ENCODE peak calls at places on chromosomes 5 and 9, in six cellular contexts. K is IMR-90, L is OCI-LY7, F is PC-9, Q is GM23338, D is MM.1S. V is an unnamed sample.

GRCh38 chr5:68171101-68171558 is 44.4 kb upstream of the PIK3R1 start:
- DNase-seq in F (no peak), K (peak), L (no peak), Q (no peak), D (no peak), V (no peak)

GRCh38 chr5:13860176-13860575 is 84.3 kb downstream of the DNAH5 start:
- DNase-seq in F (no peak), Q (no peak), K (no peak), L (no peak), D (no peak), V (no peak)

GRCh38 chr5:139051392-139051791 is 146.8 kb downstream of the SIL1 start:
- DNase-seq in D (no peak), L (no peak), Q (no peak), F (no peak), K (no peak), V (no peak)

GRCh38 chr9:136339173-136339957 is 12.0 kb downstream of the GPSM1 start:
- DNase-seq in Q (peak), L (peak), K (peak), D (peak), F (peak), V (no peak)

GRCh38 chr5:77210091-77211012 is at the start of gene PDE8B:
- DNase-seq in Q (peak), L (no peak), K (no peak), F (no peak), D (no peak), V (peak)

GRCh38 chr9:114125614-114126013 is 26.5 kb upstream of the KIF12 start:
- DNase-seq in D (no peak), K (no peak), L (no peak), F (no peak), Q (no peak), V (no peak)

GRCh38 chr9:131835132-131835910 is 95.4 kb upstream of the RAPGEF1 start:
- DNase-seq in L (no peak), Q (peak), K (peak), D (no peak), F (no peak), V (no peak)

GRCh38 chr5:72611111-72611724 is 104.0 kb upstream of the ZNF366 start:
- DNase-seq in Q (peak), D (peak), L (peak), K (peak), F (no peak), V (peak)

GRCh38 chr5:79540939-79541338 is 27.0 kb upstream of the HOMER1 start:
- DNase-seq in K (no peak), D (no peak), Q (no peak), L (no peak), F (no peak), V (no peak)

GRCh38 chr5:54912021-54912420 is 73.4 kb downstream of the ESM1 start:
- DNase-seq in D (no peak), Q (no peak), F (no peak), K (peak), L (no peak), V (no peak)

GRCh38 chr9:98162638-98163037 is 29.8 kb downstream of the CORO2A start:
- DNase-seq in F (no peak), L (no peak), K (no peak), Q (no peak), D (no peak), V (no peak)

GRCh38 chr5:141496038-141496437 is 7.2 kb downstream of the PCDHGC5 start:
- DNase-seq in K (no peak), F (no peak), L (no peak), D (no peak), Q (peak), V (peak)

GRCh38 chr5:96909003-96909402 is 26.9 kb upstream of the LNPEP start:
- DNase-seq in L (no peak), F (no peak), K (no peak), D (no peak), Q (no peak), V (no peak)

DNA sequence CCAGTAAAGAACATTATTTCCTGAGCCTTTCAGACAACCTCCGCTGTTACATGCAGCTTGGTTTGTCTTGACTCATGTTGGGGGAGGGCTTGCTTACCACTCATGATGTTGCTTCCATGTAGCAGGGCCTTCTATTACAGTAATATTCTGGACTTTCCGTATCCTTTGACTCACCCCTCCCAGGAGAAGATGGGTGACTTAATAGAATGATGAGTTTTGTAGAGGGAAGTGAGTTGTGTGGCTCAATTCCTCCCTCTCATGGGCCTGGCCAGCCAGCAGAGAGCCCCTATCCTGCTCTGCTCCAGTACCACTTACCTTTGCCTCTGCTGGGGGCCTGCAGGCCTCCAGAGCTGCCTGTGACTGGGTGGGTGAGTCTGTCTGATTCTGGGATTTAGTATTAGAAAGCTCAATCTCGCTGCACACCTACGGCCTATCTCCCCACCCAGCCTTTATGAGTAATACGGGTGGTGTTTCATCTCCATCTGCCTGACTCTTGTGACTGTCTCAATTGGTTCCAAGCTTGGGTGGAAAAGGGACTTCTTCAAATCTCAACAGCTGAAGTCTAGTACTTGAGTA is 52.6 kb upstream of the KLF9 start:
- DNase-seq in L (no peak), K (peak), F (no peak), Q (no peak), D (no peak), V (no peak)
- H2AFZ ChIP-seq in L (no peak), K (peak), F (no peak), Q (no peak), D (no peak), V (no peak)

GRCh38 chr9:129197978-129198736 is 20.1 kb upstream of the IER5L start:
- DNase-seq in K (peak), F (no peak), Q (peak), L (no peak), D (no peak), V (no peak)
- H2AFZ ChIP-seq in K (peak), F (no peak), Q (no peak), L (no peak), D (no peak), V (no peak)

GRCh38 chr5:34818717-34819116 is 20.2 kb upstream of the TTC23L start:
- DNase-seq in Q (no peak), F (no peak), K (no peak), D (no peak), L (no peak), V (no peak)
- H2AFZ ChIP-seq in Q (no peak), F (no peak), K (no peak), D (no peak), L (no peak), V (no peak)

DNA sequence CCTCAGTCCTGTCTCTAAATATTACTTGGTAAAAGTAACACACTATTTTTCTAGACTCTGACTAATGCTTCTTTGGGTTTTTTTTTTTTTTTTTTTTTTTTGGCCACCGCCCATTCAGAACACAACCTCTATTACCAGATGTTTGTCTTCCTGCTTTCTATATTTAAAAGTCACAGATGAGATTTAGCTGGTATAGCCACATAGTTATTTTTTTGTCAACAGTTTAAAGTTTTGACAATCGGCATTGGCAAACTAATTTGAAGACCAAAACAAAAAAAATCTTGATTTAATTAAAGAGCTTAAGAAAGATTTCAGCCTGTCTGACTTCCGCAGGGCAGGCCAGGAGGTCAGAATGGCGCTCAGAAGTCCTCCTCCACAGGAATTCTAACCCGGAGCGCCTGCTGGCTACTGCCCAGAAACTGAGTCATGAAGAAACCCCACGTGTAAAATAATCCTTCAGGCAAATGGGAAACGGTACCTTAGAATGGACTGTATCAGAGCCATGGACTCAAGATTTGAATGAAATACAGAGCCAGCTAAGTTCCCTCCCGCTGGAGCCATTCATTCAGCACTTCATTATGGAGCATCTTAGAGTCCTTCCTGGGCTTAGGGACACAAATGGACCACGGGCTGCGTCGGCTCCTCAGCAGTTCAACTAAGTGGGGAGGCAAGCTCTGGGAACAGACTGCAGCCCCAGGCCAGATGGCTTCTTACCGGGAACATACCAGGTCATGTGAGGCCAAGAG is 55.6 kb downstream of the PTPDC1 start:
- DNase-seq in Q (no peak), D (no peak), L (no peak), K (peak), F (no peak), V (no peak)
- H2AFZ ChIP-seq in Q (peak), D (no peak), L (no peak), K (peak), F (peak), V (no peak)

DNA sequence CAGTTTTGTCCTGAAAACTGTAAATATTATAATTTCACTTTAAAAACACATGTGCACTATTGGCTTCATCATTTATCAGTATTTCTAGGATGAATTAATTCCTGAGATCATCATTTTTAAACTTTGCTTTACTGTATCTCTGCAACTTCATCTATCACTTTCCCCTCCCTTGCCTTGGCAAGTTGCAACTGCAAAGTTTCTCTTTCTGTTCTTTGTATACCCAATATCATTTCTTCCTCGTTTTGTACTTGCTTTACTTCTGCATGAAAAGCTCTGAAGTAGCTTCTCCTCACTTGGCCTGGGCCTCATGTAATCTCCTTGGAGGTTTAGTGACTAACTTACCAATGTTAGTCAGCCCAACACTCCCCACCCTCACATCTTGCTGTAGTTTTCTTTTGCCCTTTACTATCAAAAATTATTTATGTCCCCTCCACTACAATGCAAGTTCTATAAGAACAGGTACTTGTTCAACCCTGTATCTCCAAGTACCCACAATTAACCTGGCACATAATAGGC is 12.8 kb downstream of the C5orf63 start:
- DNase-seq in L (no peak), Q (no peak), K (peak), F (no peak), D (no peak), V (no peak)
- H2AFZ ChIP-seq in L (no peak), Q (no peak), K (no peak), F (no peak), D (no peak), V (no peak)

GRCh38 chr5:148922606-148923005 is 96.2 kb downstream of the ADRB2 start:
- DNase-seq in D (no peak), L (no peak), Q (no peak), K (peak), F (no peak), V (no peak)

GRCh38 chr5:148924817-148925216 is 98.4 kb downstream of the ADRB2 start:
- DNase-seq in K (no peak), F (peak), L (no peak), Q (no peak), D (no peak), V (no peak)

GRCh38 chr5:148923023-148923422 is 96.6 kb downstream of the ADRB2 start:
- DNase-seq in F (no peak), D (no peak), L (no peak), Q (no peak), K (no peak), V (no peak)

GRCh38 chr5:148921350-148921749 is 94.9 kb downstream of the ADRB2 start:
- DNase-seq in K (no peak), Q (no peak), L (no peak), D (no peak), F (no peak), V (no peak)

GRCh38 chr5:148920646-148921288 is 94.4 kb downstream of the ADRB2 start:
- DNase-seq in L (no peak), F (no peak), Q (no peak), K (no peak), D (no peak), V (no peak)
- H2AFZ ChIP-seq in L (no peak), F (no peak), Q (no peak), K (peak), D (no peak), V (no peak)

GRCh38 chr5:88883566-88884434 is 816 bp upstream of the MEF2C start:
- DNase-seq in K (peak), L (peak), D (peak), F (no peak), Q (peak), V (no peak)
- H2AFZ ChIP-seq in K (peak), L (peak), D (no peak), F (peak), Q (peak), V (no peak)

GRCh38 chr9:96874947-96875459 is 20.7 kb upstream of the ZNF782 start:
- DNase-seq in D (peak), L (peak), K (peak), Q (no peak), F (peak), V (no peak)
- H2AFZ ChIP-seq in D (peak), L (peak), K (peak), Q (peak), F (peak), V (no peak)

DNA sequence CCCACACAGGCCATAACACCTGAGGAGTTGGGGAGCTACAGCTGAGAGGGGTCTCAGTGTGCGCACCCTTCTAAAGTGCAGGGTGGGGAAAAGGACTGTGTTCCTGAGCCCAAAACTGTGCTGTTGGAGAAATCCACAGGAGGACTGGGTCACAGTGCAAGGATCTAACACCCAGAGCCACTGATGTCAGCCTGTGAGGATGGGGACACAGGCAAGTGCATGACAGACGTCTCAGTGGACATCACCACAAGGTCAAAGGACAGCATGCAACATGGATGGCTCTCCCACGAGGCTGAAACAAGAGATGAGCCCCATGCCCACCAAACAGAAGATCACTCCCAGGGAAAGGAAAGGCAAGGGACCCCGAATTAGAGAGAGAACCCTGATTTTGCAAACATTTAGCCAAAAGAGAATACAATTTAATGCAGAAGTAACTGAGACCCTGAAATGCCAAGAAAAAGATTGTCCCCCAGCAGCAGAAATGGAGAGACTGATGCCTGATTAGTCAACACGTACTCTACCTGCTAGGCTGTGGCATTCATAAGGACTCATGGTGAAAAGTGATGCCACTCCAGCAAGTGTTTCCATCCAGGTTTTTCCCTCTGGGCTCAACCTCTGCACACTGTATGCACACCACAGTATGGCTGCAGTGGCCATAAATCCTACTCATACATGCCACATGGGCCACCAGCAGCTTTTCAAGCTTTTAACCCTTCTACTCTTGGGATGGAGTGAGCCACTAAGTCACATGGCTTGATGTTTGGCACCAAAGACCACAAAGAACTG is 14.2 kb downstream of the KLF9 start:
- DNase-seq in L (no peak), D (no peak), K (no peak), F (no peak), Q (no peak), V (no peak)
- H2AFZ ChIP-seq in L (no peak), D (no peak), K (no peak), F (no peak), Q (no peak), V (no peak)

V was measured in DND-41.